ENCODE peak calls at places on chromosome 3, in six cellular contexts. One of them, this sample, is unnamed.

GRCh38 chr3:174958671-174959328 is 99.7 kb downstream of the NAALADL2 start:
- DNase-seq in H1: no peak
- DNase-seq in H9: no peak
- DNase-seq in IMR-90: peak; percentile 5
- DNase-seq in mesendoderm: no peak
- DNase-seq in neuronal stem cell: no peak
- DNase-seq in this sample: no peak

GRCh38 chr3:16978234-16978920 is 93.6 kb downstream of the PLCL2 start:
- DNase-seq in H9: no peak
- DNase-seq in neuronal stem cell: no peak
- DNase-seq in mesendoderm: no peak
- DNase-seq in H1: no peak
- DNase-seq in IMR-90: peak; percentile 49
- DNase-seq in this sample: no peak

GRCh38 chr3:14634763-14635400 is 16.7 kb upstream of the CCDC174 start:
- DNase-seq in mesendoderm: no peak
- DNase-seq in neuronal stem cell: no peak
- DNase-seq in H9: no peak
- DNase-seq in IMR-90: peak; percentile 76
- DNase-seq in H1: no peak
- DNase-seq in this sample: no peak

GRCh38 chr3:196288141-196288460 is 575 bp upstream of the PCYT1A start:
- DNase-seq in H1: no peak
- DNase-seq in IMR-90: peak; percentile 19
- DNase-seq in neuronal stem cell: no peak
- DNase-seq in mesendoderm: no peak
- DNase-seq in H9: no peak
- DNase-seq in this sample: peak; percentile 56

GRCh38 chr3:40237892-40238571 is 71.5 kb upstream of the EIF1B start:
- DNase-seq in IMR-90: peak; percentile 2
- DNase-seq in H9: peak; percentile 57
- DNase-seq in neuronal stem cell: peak; percentile 27
- DNase-seq in H1: peak; percentile 23
- DNase-seq in mesendoderm: peak; percentile 68
- DNase-seq in this sample: no peak

GRCh38 chr3:159804726-159805410 is 183.8 kb upstream of the IL12A start:
- DNase-seq in H1: peak; percentile 49
- DNase-seq in neuronal stem cell: peak; percentile 64
- DNase-seq in H9: peak; percentile 82
- DNase-seq in mesendoderm: peak; percentile 94
- DNase-seq in IMR-90: peak; percentile 92
- DNase-seq in this sample: peak; percentile 73

GRCh38 chr3:79339846-79340245 is 428.0 kb downstream of the ROBO1 start:
- DNase-seq in H1: no peak
- DNase-seq in H9: no peak
- DNase-seq in IMR-90: no peak
- DNase-seq in mesendoderm: no peak
- DNase-seq in neuronal stem cell: no peak
- DNase-seq in this sample: no peak

GRCh38 chr3:120622870-120623718 is 27.0 kb downstream of the NDUFB4 start:
- DNase-seq in mesendoderm: peak; percentile 60
- DNase-seq in neuronal stem cell: no peak
- DNase-seq in H1: no peak
- DNase-seq in H9: peak; percentile 38
- DNase-seq in IMR-90: peak; percentile 82
- DNase-seq in this sample: peak; percentile 78

GRCh38 chr3:173465112-173465511 is 67.6 kb downstream of the NLGN1 start:
- DNase-seq in H1: no peak
- DNase-seq in H9: no peak
- DNase-seq in mesendoderm: peak; percentile 86
- DNase-seq in IMR-90: peak; percentile 51
- DNase-seq in neuronal stem cell: peak; percentile 3
- DNase-seq in this sample: peak; percentile 40

GRCh38 chr3:183503738-183504137 is 51.8 kb downstream of the KLHL6 start:
- DNase-seq in mesendoderm: peak; percentile 40
- DNase-seq in IMR-90: no peak
- DNase-seq in H9: no peak
- DNase-seq in H1: no peak
- DNase-seq in neuronal stem cell: no peak
- DNase-seq in this sample: no peak

GRCh38 chr3:40325465-40325864 is 16.0 kb downstream of the EIF1B start:
- DNase-seq in H1: no peak
- DNase-seq in H9: no peak
- DNase-seq in neuronal stem cell: no peak
- DNase-seq in mesendoderm: no peak
- DNase-seq in IMR-90: no peak
- DNase-seq in this sample: no peak

GRCh38 chr3:21665444-21665843 is 85.6 kb downstream of the ZNF385D start:
- DNase-seq in H9: peak; percentile 44
- DNase-seq in H1: no peak
- DNase-seq in neuronal stem cell: no peak
- DNase-seq in IMR-90: no peak
- DNase-seq in mesendoderm: peak; percentile 74
- DNase-seq in this sample: no peak

GRCh38 chr3:132231633-132232032 is 85.6 kb upstream of the ACP3 start:
- DNase-seq in H1: no peak
- DNase-seq in IMR-90: peak; percentile 55
- DNase-seq in neuronal stem cell: no peak
- DNase-seq in H9: no peak
- DNase-seq in mesendoderm: peak; percentile 27
- DNase-seq in this sample: peak; percentile 75

GRCh38 chr3:141285570-141285969 is 53.9 kb downstream of the PXYLP1 start:
- DNase-seq in neuronal stem cell: no peak
- DNase-seq in mesendoderm: no peak
- DNase-seq in H9: no peak
- DNase-seq in IMR-90: no peak
- DNase-seq in H1: no peak
- DNase-seq in this sample: no peak

GRCh38 chr3:196322-197153 is at the start of gene CHL1:
- DNase-seq in IMR-90: no peak
- DNase-seq in H9: peak; percentile 56
- DNase-seq in mesendoderm: peak; percentile 56
- DNase-seq in neuronal stem cell: peak; percentile 47
- DNase-seq in H1: no peak
- DNase-seq in this sample: no peak

GRCh38 chr3:58008140-58009025 is at the start of gene FLNB:
- DNase-seq in H1: no peak
- DNase-seq in IMR-90: peak; percentile 54
- DNase-seq in H9: peak; percentile 86
- DNase-seq in neuronal stem cell: peak; percentile 68
- DNase-seq in mesendoderm: peak; percentile 80
- DNase-seq in this sample: peak; percentile 86

GRCh38 chr3:149512073-149512782 is 37.7 kb downstream of the TM4SF4 start:
- DNase-seq in H1: no peak
- DNase-seq in mesendoderm: peak; percentile 77
- DNase-seq in IMR-90: peak; percentile 72
- DNase-seq in H9: peak; percentile 79
- DNase-seq in neuronal stem cell: peak; percentile 57
- DNase-seq in this sample: peak; percentile 53

GRCh38 chr3:98705694-98706093 is 57.4 kb upstream of the ST3GAL6 start:
- DNase-seq in H9: no peak
- DNase-seq in neuronal stem cell: no peak
- DNase-seq in H1: no peak
- DNase-seq in IMR-90: no peak
- DNase-seq in mesendoderm: no peak
- DNase-seq in this sample: peak; percentile 82

GRCh38 chr3:147410126-147410517 is 957 bp downstream of the ZIC1 start:
- DNase-seq in mesendoderm: peak; percentile 37
- DNase-seq in H9: no peak
- DNase-seq in H1: no peak
- DNase-seq in IMR-90: no peak
- DNase-seq in neuronal stem cell: no peak
- DNase-seq in this sample: no peak

GRCh38 chr3:147411235-147411607 is 2.1 kb downstream of the ZIC1 start:
- DNase-seq in neuronal stem cell: peak; percentile 44
- DNase-seq in mesendoderm: peak; percentile 69
- DNase-seq in H9: no peak
- DNase-seq in IMR-90: peak; percentile 7
- DNase-seq in H1: no peak
- DNase-seq in this sample: no peak

GRCh38 chr3:147411777-147412176 is 2.6 kb downstream of the ZIC1 start:
- DNase-seq in H9: no peak
- DNase-seq in mesendoderm: peak; percentile 25
- DNase-seq in neuronal stem cell: peak; percentile 35
- DNase-seq in H1: no peak
- DNase-seq in IMR-90: no peak
- DNase-seq in this sample: no peak

GRCh38 chr3:147409143-147410121 is at the start of gene ZIC1:
- DNase-seq in H9: peak; percentile 87
- DNase-seq in IMR-90: no peak
- DNase-seq in neuronal stem cell: peak; percentile 68
- DNase-seq in H1: no peak
- DNase-seq in mesendoderm: peak; percentile 87
- DNase-seq in this sample: no peak

GRCh38 chr3:147410518-147411234 is 1.5 kb downstream of the ZIC1 start:
- DNase-seq in H1: no peak
- DNase-seq in neuronal stem cell: peak; percentile 32
- DNase-seq in mesendoderm: peak; percentile 66
- DNase-seq in H9: peak; percentile 64
- DNase-seq in IMR-90: peak; percentile 39
- DNase-seq in this sample: no peak
- H3K23ac ChIP-seq in H1: no peak overlapping the region
- H3K23ac ChIP-seq in neuronal stem cell: peak overlapping the region; percentile 87
- H3K23ac ChIP-seq in mesendoderm: no peak overlapping the region
- H3K23ac ChIP-seq in H9: no peak overlapping the region
- H3K23ac ChIP-seq in IMR-90: no peak overlapping the region
- H3K23ac ChIP-seq in this sample: no peak overlapping the region

GRCh38 chr3:134427400-134428111 is 53.3 kb upstream of the AMOTL2 start:
- DNase-seq in H1: no peak
- DNase-seq in mesendoderm: peak; percentile 72
- DNase-seq in IMR-90: peak; percentile 100
- DNase-seq in H9: no peak
- DNase-seq in neuronal stem cell: no peak
- DNase-seq in this sample: peak; percentile 99
- H2BK5ac ChIP-seq in H1: no peak overlapping the region
- H2BK5ac ChIP-seq in mesendoderm: no peak overlapping the region
- H2BK5ac ChIP-seq in IMR-90: peak overlapping the region; percentile 99
- H2BK5ac ChIP-seq in H9: no peak overlapping the region
- H2BK5ac ChIP-seq in neuronal stem cell: no peak overlapping the region
- H2BK5ac ChIP-seq in this sample: peak overlapping the region; percentile 18

GRCh38 chr3:5560199-5560598 is 372.7 kb downstream of the EDEM1 start:
- DNase-seq in mesendoderm: no peak
- DNase-seq in neuronal stem cell: no peak
- DNase-seq in H9: no peak
- DNase-seq in H1: no peak
- DNase-seq in IMR-90: no peak
- DNase-seq in this sample: no peak

GRCh38 chr3:5553203-5553602 is 365.7 kb downstream of the EDEM1 start:
- DNase-seq in mesendoderm: no peak
- DNase-seq in H9: no peak
- DNase-seq in IMR-90: no peak
- DNase-seq in H1: no peak
- DNase-seq in neuronal stem cell: no peak
- DNase-seq in this sample: no peak

GRCh38 chr3:5554245-5554747 is 366.8 kb downstream of the EDEM1 start:
- DNase-seq in H1: no peak
- DNase-seq in mesendoderm: no peak
- DNase-seq in neuronal stem cell: no peak
- DNase-seq in H9: no peak
- DNase-seq in IMR-90: no peak
- DNase-seq in this sample: no peak
- H3K4me1 ChIP-seq in H1: no peaks in the 10 kb centered on the region
- H3K4me1 ChIP-seq in mesendoderm: no peaks in the 10 kb centered on the region
- H3K4me1 ChIP-seq in neuronal stem cell: no peaks in the 10 kb centered on the region
- H3K4me1 ChIP-seq in H9: no peaks in the 10 kb centered on the region
- H3K4me1 ChIP-seq in IMR-90: no peaks in the 10 kb centered on the region
- H3K4me1 ChIP-seq in this sample: no peaks in the 10 kb centered on the region

GRCh38 chr3:126355777-126356372 is 1.3 kb downstream of the KLF15 start:
- DNase-seq in neuronal stem cell: peak; percentile 77
- DNase-seq in H9: peak; percentile 95
- DNase-seq in H1: peak; percentile 64
- DNase-seq in IMR-90: peak; percentile 52
- DNase-seq in mesendoderm: peak; percentile 95
- DNase-seq in this sample: peak; percentile 25

GRCh38 chr3:126356373-126357298 is 572 bp downstream of the KLF15 start:
- DNase-seq in mesendoderm: no peak
- DNase-seq in H9: no peak
- DNase-seq in H1: no peak
- DNase-seq in IMR-90: no peak
- DNase-seq in neuronal stem cell: peak; percentile 24
- DNase-seq in this sample: peak; percentile 17

GRCh38 chr3:126358038-126358815 is 1.0 kb upstream of the KLF15 start:
- DNase-seq in H9: peak; percentile 81
- DNase-seq in IMR-90: no peak
- DNase-seq in H1: no peak
- DNase-seq in mesendoderm: peak; percentile 83
- DNase-seq in neuronal stem cell: peak; percentile 51
- DNase-seq in this sample: peak; percentile 10

GRCh38 chr3:126358816-126359181 is 1.6 kb upstream of the KLF15 start:
- DNase-seq in H1: no peak
- DNase-seq in IMR-90: no peak
- DNase-seq in H9: no peak
- DNase-seq in neuronal stem cell: no peak
- DNase-seq in mesendoderm: peak; percentile 57
- DNase-seq in this sample: no peak

DNA sequence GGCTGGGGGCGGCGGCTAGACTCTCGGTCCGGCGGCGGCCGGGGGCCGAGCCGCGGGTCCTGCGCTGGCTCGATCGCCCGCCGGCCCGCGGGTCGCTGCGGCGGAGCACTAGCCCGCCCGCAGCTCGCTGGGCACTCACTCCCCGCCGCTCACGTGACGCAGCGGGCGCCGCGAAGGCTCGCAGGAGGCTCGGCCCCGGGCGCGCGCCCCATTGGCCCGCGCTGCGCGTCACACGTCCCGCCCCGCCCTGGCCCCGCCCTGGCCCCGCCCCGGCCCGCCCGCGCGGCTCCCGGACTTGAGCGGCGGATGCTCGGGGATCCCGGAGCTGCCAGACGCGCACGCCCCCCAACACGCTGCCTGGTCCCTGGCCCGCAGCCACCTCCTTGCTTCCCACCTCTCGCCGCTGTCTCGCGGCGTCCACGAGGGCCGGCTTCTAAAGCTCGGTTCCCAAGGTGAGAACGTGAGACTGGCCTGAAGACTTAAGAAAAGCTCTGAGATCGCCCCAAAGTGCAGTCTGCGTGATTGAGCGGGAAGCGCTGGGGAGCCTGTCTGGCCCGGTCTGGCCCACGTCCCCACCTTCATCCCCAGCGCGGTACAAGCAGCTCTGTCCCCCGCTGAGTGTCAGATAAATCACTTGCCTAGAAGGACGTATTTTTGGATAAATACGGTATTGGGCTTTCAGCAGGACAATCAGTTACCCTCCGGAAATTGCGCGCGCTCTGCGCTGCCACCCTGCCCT is at the start of gene KLF15:
- DNase-seq in H9: peak; percentile 90
- DNase-seq in IMR-90: peak; percentile 72
- DNase-seq in neuronal stem cell: peak; percentile 84
- DNase-seq in H1: no peak
- DNase-seq in mesendoderm: peak; percentile 88
- DNase-seq in this sample: peak; percentile 94
- H3K23ac ChIP-seq in H9: no peak within 1 kb of the TSS
- H3K23ac ChIP-seq in IMR-90: peak within 1 kb of the TSS; percentile 25
- H3K23ac ChIP-seq in neuronal stem cell: peak within 1 kb of the TSS; percentile 96
- H3K23ac ChIP-seq in H1: no peak within 1 kb of the TSS
- H3K23ac ChIP-seq in mesendoderm: peak within 1 kb of the TSS; percentile 80
- H3K23ac ChIP-seq in this sample: no peak within 1 kb of the TSS